ENCODE peak calls at places on chromosomes 7 and 10, in five cellular contexts. J is AG10803, L is anterior cingulate cortex, N is LoVo, F is amniotic stem cell. C is an unnamed sample.

GRCh38 chr7:43674559-43675436 is 54.5 kb downstream of the COA1 start:
- DNase-seq in J (peak), N (peak), L (no peak), F (no peak), C (peak)

GRCh38 chr7:7099584-7100014 is 82.7 kb upstream of the C1GALT1 start:
- DNase-seq in L (no peak), N (peak), F (peak), J (peak), C (peak)

GRCh38 chr10:27661511-27662286 is 83.9 kb downstream of the MKX start:
- DNase-seq in L (no peak), F (no peak), N (no peak), J (peak), C (peak)

GRCh38 chr7:42347616-42348015 is 110.6 kb upstream of the GLI3 start:
- DNase-seq in F (no peak), J (no peak), L (no peak), N (no peak), C (no peak)

GRCh38 chr10:30378607-30379006 is 29.5 kb upstream of the MTPAP start:
- DNase-seq in J (no peak), N (no peak), F (no peak), L (no peak), C (no peak)

GRCh38 chr10:63583909-63584747 is 62.9 kb downstream of the REEP3 start:
- DNase-seq in N (no peak), J (peak), L (no peak), F (no peak), C (no peak)

GRCh38 chr10:128055061-128055868 is 71.0 kb downstream of the MKI67 start:
- DNase-seq in L (no peak), F (no peak), J (no peak), N (no peak), C (no peak)

GRCh38 chr10:72695496-72695895 is 3.6 kb downstream of the MCU start:
- DNase-seq in J (no peak), N (peak), F (no peak), L (no peak), C (no peak)

GRCh38 chr10:78691301-78692030 is 377.3 kb upstream of the ZMIZ1 start:
- DNase-seq in J (no peak), N (no peak), L (no peak), F (no peak), C (no peak)